ENCODE peak calls at places on chromosomes 6 and 20, in five cellular contexts. U is NCI-H2081; R is effector memory CD8-positive, alpha-beta T cell; N is kidney; O is stimulated activated CD4-positive, alpha-beta T cell treated with anti-CD3 and anti-CD28 coated beads, Interleukin-2, amount 100 ng/mL, for 48 hours. V is an unnamed sample.
A peak's percentile ranks its signal among the peaks of the same experiment; 100 is the strongest.

GRCh38 chr20:63977392-63978276 is 1.8 kb downstream of the SAMD10 start:
- DNase-seq in U (no peak), R (peak; percentile 48), N (peak; percentile 72), O (peak; percentile 48), V (no peak)

GRCh38 chr6:142846459-142846831 is 98.5 kb downstream of the HIVEP2 start:
- DNase-seq in U (peak; percentile 44), R (no peak), N (no peak), O (no peak), V (no peak)

GRCh38 chr6:31901415-31901952 is 402 bp downstream of the ZBTB12 start:
- DNase-seq in U (peak; percentile 27), R (peak; percentile 55), N (peak; percentile 90), O (peak; percentile 51), V (no peak)

GRCh38 chr20:23314714-23315498 is 35.7 kb upstream of the NXT1 start:
- DNase-seq in U (no peak), R (no peak), N (no peak), O (no peak), V (no peak)

GRCh38 chr6:157381631-157382621 is 936 bp downstream of the ZDHHC14 start:
- DNase-seq in U (no peak), R (peak; percentile 42), N (peak; percentile 88), O (peak; percentile 42), V (peak; percentile 20)

GRCh38 chr20:50338479-50339195 is 148.0 kb downstream of the CEBPB start:
- DNase-seq in U (no peak), R (peak; percentile 15), N (no peak), O (peak; percentile 58), V (no peak)

GRCh38 chr6:169862464-169863148 is 111.2 kb downstream of the ERMARD start:
- DNase-seq in U (peak; percentile 69), R (no peak), N (no peak), O (no peak), V (no peak)

GRCh38 chr6:136952714-136953260 is 30.7 kb downstream of the SLC35D3 start:
- DNase-seq in U (peak; percentile 69), R (no peak), N (no peak), O (no peak), V (no peak)

GRCh38 chr6:101212640-101213039 is 180.9 kb upstream of the GRIK2 start:
- DNase-seq in U (no peak), R (no peak), N (no peak), O (no peak), V (no peak)

GRCh38 chr6:123962508-123962907 is 158.8 kb downstream of the NKAIN2 start:
- DNase-seq in U (peak; percentile 97), R (no peak), N (peak; percentile 78), O (no peak), V (no peak)

GRCh38 chr6:71028877-71029252 is 72.0 kb upstream of the B3GAT2 start:
- DNase-seq in U (no peak), R (no peak), N (no peak), O (no peak), V (no peak)

GRCh38 chr6:3326981-3327380 is 68.2 kb downstream of the PSMG4 start:
- DNase-seq in U (no peak), R (no peak), N (no peak), O (no peak), V (no peak)

GRCh38 chr6:44076016-44076365 is 51.3 kb downstream of the MRPL14 start:
- DNase-seq in U (no peak), R (no peak), N (no peak), O (no peak), V (no peak)